ENCODE peak calls at places on chromosomes 4 and X, in eight cellular contexts. C is OCI-LY7, J is choroid plexus epithelial cell, S is breast epithelium, F is kidney, W is endodermal cell, T is left lung, M is MM.1S. Q is an unnamed sample.

GRCh38 chr4:186725422-186726149 is 1.9 kb upstream of the FAT1 start:
- DNase-seq in C (no peak), J (peak; percentile 93), S (peak; percentile 70), F (peak; percentile 89), W (peak; percentile 88), T (peak; percentile 78), M (peak; percentile 77), Q (peak; percentile 56)

GRCh38 chrX:125004799-125005198 is 314.9 kb upstream of the TEX13C start:
- DNase-seq in C (no peak), J (no peak), S (no peak), F (no peak), W (no peak), T (no peak), M (no peak), Q (no peak)

GRCh38 chr4:118712872-118713271 is 27.7 kb downstream of the METTL14 start:
- DNase-seq in C (no peak), J (peak; percentile 55), S (no peak), F (no peak), W (no peak), T (no peak), M (no peak), Q (no peak)

GRCh38 chrX:47514553-47515235 is 31.7 kb upstream of the ZNF41 start:
- DNase-seq in C (no peak), J (peak; percentile 67), S (no peak), F (no peak), W (no peak), T (no peak), M (no peak), Q (no peak)

GRCh38 chrX:10741496-10742048 is 121.2 kb upstream of the MID1 start:
- DNase-seq in C (no peak), J (no peak), S (no peak), F (no peak), W (no peak), T (no peak), M (no peak), Q (no peak)

GRCh38 chrX:42696551-42697129 is 81.3 kb downstream of the PPP1R2C start:
- DNase-seq in C (peak; percentile 79), J (no peak), S (no peak), F (no peak), W (no peak), T (no peak), M (no peak), Q (peak; percentile 77)

GRCh38 chrX:109312757-109313156 is 169.1 kb downstream of the GUCY2F start:
- DNase-seq in C (no peak), J (peak; percentile 9), S (no peak), F (no peak), W (peak; percentile 52), T (no peak), M (no peak), Q (no peak)

GRCh38 chrX:7047951-7048350 is 99.6 kb upstream of the STS start:
- DNase-seq in C (no peak), J (no peak), S (no peak), F (no peak), W (no peak), T (no peak), M (no peak), Q (no peak)

GRCh38 chrX:103663921-103664320 is 22.6 kb downstream of the MORF4L2 start:
- DNase-seq in C (no peak), J (no peak), S (no peak), F (no peak), W (no peak), T (no peak), M (no peak), Q (no peak)

GRCh38 chrX:13283512-13283911 is 36.3 kb downstream of the ATXN3L start:
- DNase-seq in C (peak; percentile 44), J (no peak), S (no peak), F (no peak), W (peak; percentile 57), T (no peak), M (peak; percentile 48), Q (no peak)

GRCh38 chrX:110383414-110383813 is 24.8 kb downstream of the RTL9 start:
- DNase-seq in C (no peak), J (peak; percentile 84), S (no peak), F (no peak), W (no peak), T (no peak), M (no peak), Q (no peak)

GRCh38 chr4:1061372-1061700 is 49.9 kb downstream of the FGFRL1 start:
- DNase-seq in C (no peak), J (no peak), S (no peak), F (no peak), W (no peak), T (no peak), M (no peak), Q (no peak)

GRCh38 chr4:1060121-1060520 is 48.7 kb downstream of the FGFRL1 start:
- DNase-seq in C (no peak), J (no peak), S (no peak), F (no peak), W (peak; percentile 32), T (no peak), M (no peak), Q (no peak)

GRCh38 chr4:1062419-1062818 is 50.9 kb downstream of the RNF212 start:
- DNase-seq in C (no peak), J (no peak), S (no peak), F (no peak), W (no peak), T (no peak), M (no peak), Q (no peak)

GRCh38 chr4:1060646-1061371 is 49.4 kb downstream of the FGFRL1 start:
- DNase-seq in C (no peak), J (no peak), S (no peak), F (no peak), W (peak; percentile 20), T (no peak), M (no peak), Q (no peak)

DNA sequence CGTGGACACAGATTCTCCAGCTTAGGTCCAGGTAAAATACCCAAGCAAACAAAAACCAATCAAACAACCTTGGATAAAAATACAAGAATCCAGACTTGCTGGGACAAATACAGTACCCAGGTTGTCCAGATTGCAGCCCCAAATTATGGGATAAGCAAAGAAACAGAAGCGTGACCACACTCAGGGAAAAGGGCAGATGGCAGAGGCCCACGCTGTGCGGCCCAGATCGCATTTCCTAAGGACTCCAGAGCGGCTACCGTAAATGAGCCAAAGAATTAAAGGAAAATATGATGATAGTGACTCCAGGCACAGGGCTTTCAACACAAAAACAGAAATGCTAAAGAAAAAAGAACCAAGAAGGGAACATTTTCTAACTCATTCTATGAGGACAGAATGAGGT is 50.3 kb downstream of the FGFRL1 start:
- DNase-seq in C (no peak), J (no peak), S (no peak), F (no peak), W (no peak), T (no peak), M (no peak), Q (no peak)
- TF ChIP-seq CTCF in C (no peak), J (no peak), S (no peak), F (no peak), W (no peak), T (no peak), M (no peak), Q (no peak)

DNA sequence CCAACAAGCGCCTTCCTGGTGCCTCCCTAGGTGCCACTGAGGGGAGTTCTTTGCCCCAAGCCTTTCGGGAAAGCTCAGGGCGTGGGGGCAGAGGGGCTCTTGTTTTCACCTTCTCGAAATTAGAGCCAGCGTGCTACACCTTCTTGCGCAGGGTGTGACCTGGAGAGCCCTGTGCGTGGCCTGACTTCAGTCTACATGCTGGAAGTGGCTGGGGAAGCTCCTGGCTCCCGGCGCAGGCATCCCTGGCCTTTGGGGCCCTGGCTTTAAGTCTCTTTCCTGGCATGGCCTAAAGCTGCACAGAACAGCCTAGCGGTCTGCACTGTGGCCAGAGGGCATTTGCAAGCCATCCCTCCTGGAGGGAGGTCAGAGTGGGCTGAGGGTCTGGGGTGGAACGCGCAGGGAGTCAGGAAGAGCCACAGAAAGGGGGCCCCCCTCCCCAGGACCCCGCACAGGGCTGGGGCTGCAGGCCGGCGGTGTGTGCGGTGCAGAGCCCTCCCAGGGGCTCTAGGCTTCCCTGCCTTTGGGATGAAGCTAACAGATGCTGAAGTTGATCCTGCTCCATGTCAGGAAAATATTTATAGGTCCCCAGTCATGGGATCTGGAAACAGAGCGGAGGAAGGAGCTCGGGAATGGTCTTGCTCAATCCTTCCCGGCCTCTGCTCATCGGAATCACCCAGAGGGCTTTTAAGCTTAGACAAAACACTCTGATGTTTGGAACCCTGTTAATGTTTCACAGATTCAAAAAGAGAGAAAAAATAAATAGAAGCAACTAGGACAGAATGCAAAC is 781 bp upstream of the SPON2 start:
- DNase-seq in C (no peak), J (peak; percentile 86), S (no peak), F (no peak), W (peak; percentile 63), T (no peak), M (no peak), Q (no peak)
- H3K4me3 ChIP-seq in C (no peak overlapping the region), J (peak overlapping the region; percentile 78), S (peak overlapping the region; percentile 55), F (no peak overlapping the region), W (no peak overlapping the region), T (no peak overlapping the region), M (no peak overlapping the region), Q (peak overlapping the region; percentile 57)

GRCh38 chrX:51641421-51642021 is 22.8 kb upstream of the CENPVL3 start:
- DNase-seq in C (peak; percentile 47), J (peak; percentile 76), S (no peak), F (no peak), W (peak; percentile 53), T (no peak), M (peak; percentile 32), Q (peak; percentile 8)
- TF ChIP-seq CTCF in C (peak; percentile 78), J (peak; percentile 61), S (no peak), F (peak; percentile 39), W (peak; percentile 76), T (no peak), M (peak; percentile 43), Q (peak; percentile 53)

GRCh38 chr4:102693266-102693850 is 67.4 kb downstream of the MANBA start:
- DNase-seq in C (no peak), J (no peak), S (no peak), F (no peak), W (no peak), T (no peak), M (no peak), Q (no peak)
- H3K4me3 ChIP-seq in C (no peak overlapping the region), J (no peak overlapping the region), S (no peak overlapping the region), F (no peak overlapping the region), W (no peak overlapping the region), T (no peak overlapping the region), M (no peak overlapping the region), Q (no peak overlapping the region)

DNA sequence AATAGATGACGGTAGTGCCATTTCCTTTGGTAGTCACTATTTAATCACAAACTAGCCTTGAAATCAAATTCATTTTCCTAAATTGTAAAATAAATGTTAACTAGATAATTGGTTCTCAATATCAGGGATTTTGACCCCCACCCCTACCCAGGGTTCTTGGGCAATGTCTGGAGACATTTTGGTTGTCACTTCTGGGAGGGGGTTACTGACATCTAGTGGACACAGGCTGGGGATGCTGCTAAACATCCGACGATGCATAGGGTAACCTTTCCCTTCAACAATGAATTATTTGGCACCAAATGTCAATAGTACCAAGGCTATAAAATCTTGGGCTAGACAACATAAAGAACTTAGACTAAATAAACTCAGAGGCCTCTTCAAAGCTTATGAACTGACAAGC is 285.8 kb upstream of the TRPC5 start:
- DNase-seq in C (no peak), J (no peak), S (no peak), F (no peak), W (peak; percentile 65), T (no peak), M (no peak), Q (no peak)
- TF ChIP-seq CTCF in C (peak; percentile 24), J (no peak), S (no peak), F (no peak), W (peak; percentile 87), T (no peak), M (peak; percentile 13), Q (peak; percentile 62)